ENCODE peak calls at places on chromosome 1, in ten cellular contexts. D is HCT116, R is IMR-90, O is right lobe of liver, K is Peyer's patch, L is body of pancreas, Q is suprapubic skin, H is transverse colon, B is vagina, C is A549. W is an unnamed sample.

GRCh38 chr1:65728504-65728903 is 64.2 kb upstream of the PDE4B start:
- DNase-seq in L (no peak), B (no peak), K (no peak), Q (no peak), C (no peak), O (no peak), H (no peak), D (no peak), R (no peak), W (no peak)

GRCh38 chr1:185419718-185420117 is 102.7 kb upstream of the IVNS1ABP start:
- DNase-seq in B (no peak), D (no peak), K (no peak), L (no peak), Q (no peak), O (no peak), C (no peak), R (no peak), H (no peak), W (no peak)

GRCh38 chr1:3473381-3473844 is 18.9 kb downstream of the ARHGEF16 start:
- DNase-seq in Q (no peak), B (no peak), H (no peak), K (no peak), L (no peak), O (no peak), C (no peak), D (no peak), R (peak; percentile 83), W (peak; percentile 64)

GRCh38 chr1:164675342-164675904 is 116.4 kb downstream of the PBX1 start:
- DNase-seq in B (no peak), H (peak; percentile 44), C (no peak), D (no peak), K (peak; percentile 75), R (peak; percentile 17), L (no peak), O (no peak), Q (no peak), W (peak; percentile 40)

GRCh38 chr1:47681735-47682134 is 243.9 kb downstream of the FOXD2 start:
- DNase-seq in R (no peak), O (no peak), H (no peak), Q (peak; percentile 58), K (no peak), B (no peak), C (no peak), L (no peak), D (no peak), W (no peak)

GRCh38 chr1:160665330-160666078 is 18.7 kb upstream of the SLAMF1 start:
- DNase-seq in B (no peak), O (no peak), K (peak; percentile 67), R (no peak), D (no peak), Q (no peak), L (peak; percentile 26), H (peak; percentile 58), C (no peak), W (no peak)

GRCh38 chr1:21544095-21544494 is 34.9 kb downstream of the ALPL start:
- DNase-seq in C (no peak), R (no peak), O (peak; percentile 79), D (no peak), B (no peak), H (no peak), L (no peak), Q (no peak), K (no peak), W (no peak)

GRCh38 chr1:38151399-38151798 is 104.8 kb upstream of the POU3F1 start:
- DNase-seq in K (no peak), D (no peak), L (no peak), B (no peak), Q (no peak), R (no peak), C (no peak), O (no peak), H (no peak), W (no peak)

GRCh38 chr1:50976111-50976889 is 6.3 kb downstream of the CDKN2C start:
- DNase-seq in K (no peak), B (no peak), C (peak; percentile 58), O (no peak), D (no peak), H (no peak), Q (no peak), R (no peak), L (no peak), W (no peak)

GRCh38 chr1:186155594-186155993 is 219.5 kb downstream of the TPR start:
- DNase-seq in K (no peak), R (peak; percentile 80), Q (no peak), B (no peak), C (peak; percentile 69), D (peak; percentile 53), L (no peak), H (no peak), O (no peak), W (peak; percentile 23)

GRCh38 chr1:228066416-228066815 is 16.1 kb upstream of the ARF1 start:
- DNase-seq in R (no peak), K (no peak), Q (peak; percentile 41), H (no peak), B (no peak), L (no peak), O (no peak), D (no peak), C (no peak), W (no peak)

GRCh38 chr1:152623203-152623844 is 421 bp upstream of the LCE3A start:
- DNase-seq in H (no peak), K (no peak), O (peak; percentile 57), Q (no peak), L (no peak), C (no peak), D (no peak), B (no peak), R (no peak), W (peak; percentile 3)

GRCh38 chr1:62744594-62745577 is 39.0 kb upstream of the ATG4C start:
- DNase-seq in H (no peak), O (no peak), R (no peak), L (no peak), B (no peak), K (no peak), Q (no peak), C (no peak), D (no peak), W (no peak)

GRCh38 chr1:89429062-89429461 is 65.2 kb downstream of the GBP6 start:
- DNase-seq in B (no peak), H (no peak), K (no peak), L (no peak), D (no peak), O (no peak), R (no peak), C (no peak), Q (no peak), W (no peak)

GRCh38 chr1:206684478-206685255 is at the start of gene MAPKAPK2:
- DNase-seq in R (peak; percentile 61), K (peak; percentile 91), Q (peak; percentile 93), H (peak; percentile 82), O (peak; percentile 87), C (peak; percentile 72), L (peak; percentile 86), D (peak; percentile 23), B (no peak), W (peak; percentile 90)
- TF ChIP-seq POLR2A in R (peak; percentile 85), K (no peak), Q (no peak), H (no peak), O (peak; percentile 68), C (peak; percentile 42), L (no peak), D (no peak), B (peak; percentile 48), W (peak; percentile 54)

GRCh38 chr1:110960777-110961420 is 2.8 kb downstream of the LRIF1 start:
- DNase-seq in H (no peak), Q (no peak), R (no peak), O (no peak), K (no peak), L (no peak), D (no peak), B (no peak), C (no peak), W (no peak)
- TF ChIP-seq POLR2A in H (no peak), Q (no peak), R (no peak), O (no peak), K (no peak), L (no peak), D (no peak), B (no peak), C (no peak), W (no peak)

DNA sequence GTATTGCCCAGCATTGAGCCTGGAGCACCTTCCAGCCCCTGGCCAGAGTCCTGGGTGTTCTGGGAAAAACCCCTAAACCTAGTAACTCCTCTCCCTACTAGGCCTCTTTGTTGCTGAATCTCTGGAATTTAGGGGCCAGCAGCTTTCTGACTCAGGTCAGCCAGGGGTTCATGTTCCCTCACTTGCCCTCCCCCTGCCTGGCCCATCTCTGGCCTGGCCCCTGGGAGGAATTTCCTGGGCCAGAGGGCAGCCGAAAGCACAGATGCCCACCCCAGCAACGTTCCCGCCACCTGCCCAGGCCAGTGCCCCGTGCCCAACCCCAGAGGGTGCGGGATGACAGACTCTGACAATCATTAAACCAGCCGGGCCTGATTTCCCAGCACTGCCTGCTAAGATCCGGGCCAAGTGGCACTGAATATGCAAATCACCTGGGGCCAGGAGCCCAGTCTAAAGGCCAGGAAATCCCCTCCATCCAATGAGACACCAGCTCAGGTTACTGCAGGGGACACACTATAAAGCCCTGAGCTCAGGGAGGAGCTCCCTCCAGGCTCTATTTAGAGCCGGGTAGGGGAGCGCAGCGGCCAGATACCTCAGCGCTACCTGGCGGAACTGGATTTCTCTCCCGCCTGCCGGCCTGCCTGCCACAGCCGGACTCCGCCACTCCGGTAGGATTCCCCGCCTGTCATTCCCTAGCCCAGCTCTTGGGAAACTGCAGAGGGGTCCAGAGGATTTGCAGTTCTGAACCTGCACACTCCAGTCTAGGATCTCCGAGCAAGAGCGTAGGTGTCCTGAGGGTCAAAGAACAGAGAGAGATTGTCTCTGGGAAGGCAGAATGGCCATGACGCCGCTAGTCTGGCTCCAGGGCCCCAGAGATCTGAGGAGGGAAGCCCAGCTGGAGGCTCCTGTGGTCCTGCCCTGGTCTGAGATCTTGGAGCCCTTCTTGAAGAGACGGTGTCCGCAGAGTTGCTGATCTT is at the start of gene ELF3:
- DNase-seq in R (no peak), D (peak; percentile 98), Q (no peak), H (peak; percentile 92), K (peak; percentile 92), L (peak; percentile 98), C (peak; percentile 100), B (no peak), O (peak; percentile 94), W (no peak)
- TF ChIP-seq POLR2A in R (no peak), D (peak; percentile 78), Q (peak; percentile 59), H (peak; percentile 99), K (peak; percentile 99), L (peak; percentile 100), C (peak; percentile 100), B (no peak), O (peak; percentile 98), W (no peak)

DNA sequence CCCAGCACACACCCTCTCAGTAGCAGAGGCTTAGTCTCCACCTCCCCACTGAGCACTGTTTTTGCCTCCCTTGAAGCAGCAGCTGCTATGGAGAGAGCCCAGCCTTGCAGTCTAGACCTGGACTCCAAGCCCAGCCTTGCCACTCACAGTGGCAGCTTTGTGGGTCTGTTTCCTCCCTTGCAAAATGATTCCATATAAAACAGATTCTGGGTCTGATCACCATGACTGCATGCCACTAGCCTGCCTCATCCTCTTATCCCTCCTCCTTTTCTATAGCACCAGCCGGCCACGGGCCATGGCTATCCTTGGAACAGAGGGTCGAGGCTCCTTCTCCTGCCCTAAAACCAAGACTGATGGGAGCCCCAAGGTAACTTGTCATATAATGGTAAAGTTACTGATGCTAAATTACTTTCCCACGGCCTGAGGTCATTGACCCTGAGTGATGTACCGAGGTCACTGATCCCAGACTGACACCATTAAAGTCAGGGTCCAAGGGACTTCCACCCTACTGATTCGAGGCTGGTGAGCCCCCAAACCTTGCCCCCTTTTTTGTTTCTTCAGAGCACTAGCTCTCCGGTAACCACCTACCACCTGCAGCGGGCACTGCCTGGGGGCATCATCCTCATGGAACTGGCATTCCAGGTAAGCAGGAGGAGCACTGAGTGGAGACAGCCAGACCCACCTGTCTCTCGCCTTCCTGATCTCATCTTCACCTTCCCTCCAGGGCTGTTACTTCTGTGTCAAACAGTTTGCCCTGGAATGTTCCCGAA is 7.9 kb downstream of the HYI start:
- DNase-seq in Q (peak; percentile 67), K (peak; percentile 29), O (peak; percentile 26), C (no peak), R (peak; percentile 24), D (no peak), B (no peak), L (no peak), H (peak; percentile 5), W (no peak)
- TF ChIP-seq POLR2A in Q (no peak), K (no peak), O (no peak), C (no peak), R (no peak), D (no peak), B (no peak), L (no peak), H (no peak), W (no peak)

W was measured in H54.